ENCODE peak calls at places on chromosomes 5 and 9, in six cellular contexts. A is GM23248, T is neural progenitor cell, M is SK-N-SH, Y is PC-3, E is GM23338. Z is an unnamed sample. For H3K4me1 and H3F3A, the result is how much of the 10 kb centered on the place peaks cover.

GRCh38 chr9:123678038-123678877 is 251.7 kb downstream of the DENND1A start:
- DNase-seq in A (no peak), T (no peak), M (peak), Y (peak), E (no peak), Z (no peak)

GRCh38 chr5:14848385-14848784 is 23.2 kb downstream of the ANKH start:
- DNase-seq in A (no peak), T (no peak), M (no peak), Y (no peak), E (no peak), Z (no peak)

GRCh38 chr5:124949862-124950261 is 203.4 kb upstream of the ZNF608 start:
- DNase-seq in A (no peak), T (no peak), M (no peak), Y (peak), E (no peak), Z (no peak)

GRCh38 chr5:146137967-146138403 is 32.6 kb upstream of the PLAC8L1 start:
- DNase-seq in A (no peak), T (no peak), M (no peak), Y (peak), E (no peak), Z (no peak)

GRCh38 chr9:79651251-79651795 is 79.6 kb downstream of the TLE4 start:
- DNase-seq in A (no peak), T (peak), M (no peak), Y (no peak), E (peak), Z (no peak)

GRCh38 chr5:180120221-180121101 is 48.9 kb upstream of the RNF130 start:
- DNase-seq in A (no peak), T (no peak), M (no peak), Y (no peak), E (no peak), Z (no peak)

GRCh38 chr9:34581318-34581717 is 8.2 kb downstream of the CNTFR start:
- DNase-seq in A (no peak), T (no peak), M (no peak), Y (no peak), E (no peak), Z (no peak)

GRCh38 chr9:134594376-134594941 is 47.1 kb upstream of the COL5A1 start:
- DNase-seq in A (no peak), T (no peak), M (no peak), Y (no peak), E (no peak), Z (no peak)

GRCh38 chr9:129309906-129310305 is 131.8 kb upstream of the IER5L start:
- DNase-seq in A (no peak), T (no peak), M (no peak), Y (no peak), E (no peak), Z (no peak)

GRCh38 chr9:15485836-15486678 is 24.7 kb downstream of the PSIP1 start:
- DNase-seq in A (peak), T (peak), M (no peak), Y (peak), E (peak), Z (no peak)

GRCh38 chr5:97111612-97112011 is 30.8 kb downstream of the LIX1 start:
- DNase-seq in A (no peak), T (no peak), M (no peak), Y (no peak), E (no peak), Z (no peak)

GRCh38 chr5:54743997-54744788 is 226.6 kb downstream of the SNX18 start:
- DNase-seq in A (peak), T (peak), M (no peak), Y (peak), E (peak), Z (peak)

GRCh38 chr9:122370869-122371467 is at the start of gene PTGS1:
- DNase-seq in A (peak), T (peak), M (peak), Y (no peak), E (peak), Z (peak)

GRCh38 chr9:79868532-79869189 is 296.9 kb downstream of the TLE4 start:
- DNase-seq in A (no peak), T (no peak), M (no peak), Y (no peak), E (no peak), Z (peak)

GRCh38 chr5:39424751-39425524 is at the start of gene DAB2:
- DNase-seq in A (peak), T (peak), M (peak), Y (peak), E (peak), Z (peak)

GRCh38 chr5:141848771-141849370 is 29.3 kb downstream of the PCDH1 start:
- DNase-seq in A (peak), T (no peak), M (no peak), Y (peak), E (peak), Z (peak)

GRCh38 chr9:36041491-36041890 is 4.8 kb downstream of the RECK start:
- DNase-seq in A (peak), T (no peak), M (no peak), Y (no peak), E (no peak), Z (no peak)

GRCh38 chr9:84207443-84208032 is 133.0 kb downstream of the SLC28A3 start:
- DNase-seq in A (no peak), T (no peak), M (no peak), Y (no peak), E (no peak), Z (no peak)

GRCh38 chr5:126016256-126016655 is 407.0 kb upstream of the GRAMD2B start:
- DNase-seq in A (peak), T (no peak), M (peak), Y (no peak), E (no peak), Z (no peak)

GRCh38 chr5:57036621-57037160 is 84.8 kb upstream of the MIER3 start:
- DNase-seq in A (no peak), T (no peak), M (no peak), Y (no peak), E (no peak), Z (no peak)

GRCh38 chr5:127351418-127351817 is 60.8 kb downstream of the MEGF10 start:
- DNase-seq in A (no peak), T (no peak), M (no peak), Y (no peak), E (no peak), Z (no peak)

GRCh38 chr5:68843600-68844342 is 250.0 kb upstream of the SLC30A5 start:
- DNase-seq in A (no peak), T (no peak), M (no peak), Y (no peak), E (no peak), Z (no peak)

GRCh38 chr5:89204766-89205165 is 321.8 kb upstream of the MEF2C start:
- DNase-seq in A (no peak), T (no peak), M (no peak), Y (no peak), E (no peak), Z (no peak)

GRCh38 chr9:6598249-6598725 is 47.2 kb downstream of the GLDC start:
- DNase-seq in A (no peak), T (no peak), M (no peak), Y (no peak), E (no peak), Z (peak)

DNA sequence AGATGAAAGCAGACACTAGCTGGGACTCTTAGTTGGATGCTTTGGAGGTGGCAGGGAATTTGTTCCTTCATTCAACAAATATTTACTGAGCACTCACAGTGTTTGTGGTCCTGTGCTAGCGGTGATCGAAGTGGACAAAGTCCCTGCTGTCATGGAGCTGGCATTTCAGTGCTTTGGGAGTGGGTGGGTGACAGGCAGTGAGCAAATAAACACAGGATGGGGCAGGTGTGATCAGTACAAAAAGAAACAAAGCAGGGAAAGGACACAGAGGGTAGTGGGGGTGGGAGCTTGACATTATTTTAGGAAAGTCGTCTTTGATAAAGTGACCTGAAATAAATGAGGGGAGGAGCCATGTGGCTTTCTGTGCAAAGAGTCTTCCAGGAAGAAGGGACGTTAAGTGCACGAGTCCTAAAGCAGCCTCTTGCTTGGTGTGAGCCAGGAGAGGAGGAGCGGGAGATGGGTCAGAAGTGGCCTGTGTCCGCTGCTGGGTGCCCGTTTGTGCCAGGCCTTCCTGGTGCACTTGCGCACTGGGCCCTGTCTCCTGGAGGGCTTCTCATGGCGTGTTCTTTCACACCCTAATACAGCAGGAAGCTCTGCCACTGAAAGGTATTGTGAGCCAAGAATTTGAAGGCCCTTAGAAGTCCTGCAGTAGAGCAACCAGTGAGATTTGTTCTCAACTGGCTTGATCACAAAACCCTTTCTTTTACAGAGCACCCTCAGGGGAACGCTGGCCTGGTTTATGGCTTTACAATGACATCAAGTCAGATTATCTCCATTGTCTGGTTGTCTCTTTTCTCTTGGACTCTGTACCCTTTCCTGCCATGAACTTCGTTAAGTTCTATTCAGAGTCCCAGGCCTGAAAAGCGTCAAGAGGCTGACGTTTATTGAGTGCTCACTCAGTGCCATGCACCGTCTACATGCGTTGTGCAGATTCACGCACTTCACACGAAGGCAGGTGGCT is 14.9 kb downstream of the NDST1 start:
- DNase-seq in A (no peak), T (no peak), M (no peak), Y (no peak), E (no peak), Z (no peak)
- H3K4me1 ChIP-seq in A (under half), T (under half), M (under half), Y (under half), E (under half), Z (under half)

DNA sequence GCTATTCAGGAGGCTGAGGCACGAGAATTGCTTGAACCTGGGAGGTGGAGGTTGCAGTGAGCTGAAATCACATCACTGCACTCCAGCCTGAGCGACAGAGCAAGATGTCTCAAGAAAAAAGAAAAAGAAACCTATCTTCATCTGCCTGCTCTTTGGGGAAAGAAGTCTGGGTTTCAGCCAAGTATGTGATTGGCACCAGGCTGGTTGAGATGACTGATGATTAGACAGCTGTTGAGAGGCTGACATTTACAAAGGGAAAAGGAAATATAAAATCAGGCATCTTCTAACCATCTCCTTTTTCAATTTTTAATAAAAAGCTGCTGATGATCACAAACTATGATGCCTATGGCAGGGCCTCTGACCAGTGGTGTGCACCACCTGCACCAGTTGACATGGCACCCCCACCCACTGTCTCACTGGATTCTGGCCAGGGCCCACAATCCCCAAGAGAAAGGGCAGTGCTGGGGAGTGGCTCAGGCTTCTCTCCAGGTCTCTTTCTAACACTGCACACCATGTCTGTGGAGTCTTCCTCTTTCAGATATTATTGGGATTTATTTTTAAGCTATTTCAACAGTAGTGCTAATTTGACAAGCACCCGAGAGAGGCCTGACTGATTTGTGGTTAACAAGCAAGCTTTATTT is 17.2 kb upstream of the C5orf15 start:
- DNase-seq in A (no peak), T (no peak), M (no peak), Y (no peak), E (no peak), Z (no peak)
- H3F3A ChIP-seq in A (under half), T (under half), M (under half), Y (under half), E (under half), Z (under half)

GRCh38 chr5:9513825-9514224 is 32.0 kb downstream of the SEMA5A start:
- DNase-seq in A (peak), T (peak), M (no peak), Y (peak), E (peak), Z (no peak)
- TF ChIP-seq EZH2phosphoT487 in A (no peak), T (no peak), M (no peak), Y (no peak), E (no peak), Z (no peak)

DNA sequence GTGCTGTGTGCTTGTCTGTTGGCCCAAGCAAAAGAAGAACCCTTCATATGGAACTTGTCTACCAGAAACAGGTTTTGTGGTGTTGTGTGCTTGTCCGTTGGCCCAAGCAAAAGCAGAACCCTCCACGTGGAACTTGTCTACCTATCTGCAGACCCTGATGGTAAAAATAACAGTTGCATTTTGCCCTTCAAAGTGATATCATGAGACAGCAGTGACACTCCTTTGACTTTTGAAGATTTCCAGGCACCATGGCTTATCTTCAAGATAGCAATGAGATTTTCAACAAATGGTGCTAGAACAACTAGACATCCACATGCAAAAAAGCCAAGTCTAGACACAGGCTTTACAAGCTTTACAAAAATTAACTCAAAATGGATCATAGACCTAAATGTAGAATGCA is 16.9 kb downstream of the MACROH2A1 start:
- DNase-seq in A (no peak), T (no peak), M (no peak), Y (no peak), E (no peak), Z (no peak)
- H3K4me1 ChIP-seq in A (under half), T (under half), M (under half), Y (under half), E (under half), Z (under half)

DNA sequence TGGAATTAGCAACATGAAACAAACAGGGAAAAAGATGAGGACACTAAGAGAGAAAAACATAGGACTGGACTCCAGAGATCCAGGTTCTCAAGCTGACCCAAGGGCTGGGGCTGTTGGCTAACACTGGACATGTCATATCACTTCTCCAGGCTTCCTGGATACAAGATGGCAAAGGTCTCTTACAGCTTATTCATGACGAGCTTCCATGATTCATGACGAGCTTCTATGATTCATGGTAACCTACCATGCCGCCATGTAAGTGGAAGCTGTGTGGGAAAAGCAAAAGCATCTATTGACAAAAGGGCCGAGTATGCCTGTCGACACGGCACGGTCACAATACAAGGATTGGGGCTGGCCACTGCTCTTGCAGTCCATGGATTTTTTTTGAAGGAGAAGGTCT is 77.8 kb downstream of the PTCH1 start:
- DNase-seq in A (no peak), T (no peak), M (no peak), Y (no peak), E (no peak), Z (no peak)
- H3F3A ChIP-seq in A (under half), T (under half), M (under half), Y (under half), E (under half), Z (under half)

Z was measured in MM.1S.